ENCODE peak calls at places on chromosomes 12 and 14, in ten cellular contexts. Z, A, B, L, H, U, X, Q, K and C are unnamed samples.

GRCh38 chr14:91873476-91874265 is 6.3 kb upstream of the TC2N start:
- DNase-seq in K (no peak), H (no peak), Q (no peak), X (no peak), B (no peak), Z (peak; percentile 89), L (no peak), A (no peak), U (peak; percentile 87), C (no peak)

GRCh38 chr14:46344327-46344937 is 307.1 kb downstream of the RPL10L start:
- DNase-seq in L (peak; percentile 13), Q (no peak), H (peak; percentile 33), B (no peak), K (peak; percentile 62), X (no peak), U (no peak), A (no peak), Z (no peak), C (peak; percentile 13)

GRCh38 chr12:49260165-49260564 is 4.7 kb upstream of the TUBA1C start:
- DNase-seq in Z (no peak), B (peak; percentile 31), X (no peak), H (no peak), A (no peak), K (no peak), L (no peak), Q (no peak), U (no peak), C (no peak)

GRCh38 chr12:32312049-32312670 is 87.2 kb upstream of the FGD4 start:
- DNase-seq in Z (peak; percentile 15), H (peak; percentile 59), A (no peak), U (no peak), L (peak; percentile 45), X (no peak), K (no peak), B (no peak), Q (no peak), C (peak; percentile 65)

GRCh38 chr12:45725631-45726593 is 3.6 kb upstream of the ARID2 start:
- DNase-seq in K (peak; percentile 54), X (no peak), L (peak; percentile 59), Z (peak; percentile 47), Q (no peak), B (no peak), H (peak; percentile 45), A (no peak), U (no peak), C (no peak)

GRCh38 chr14:104665663-104666522 is 23.5 kb upstream of the INF2 start:
- DNase-seq in U (peak; percentile 80), H (no peak), Q (peak; percentile 49), B (no peak), L (no peak), K (peak; percentile 87), A (peak; percentile 79), X (peak; percentile 53), Z (peak; percentile 44), C (no peak)

GRCh38 chr12:101823039-101823438 is 7.7 kb downstream of the GNPTAB start:
- DNase-seq in H (no peak), U (no peak), K (no peak), Q (no peak), B (no peak), L (no peak), X (no peak), Z (no peak), A (no peak), C (no peak)

GRCh38 chr12:45726594-45727300 is 2.8 kb upstream of the ARID2 start:
- DNase-seq in H (peak; percentile 58), K (no peak), Z (no peak), U (no peak), L (no peak), Q (peak; percentile 61), X (peak; percentile 77), A (peak; percentile 89), B (peak; percentile 77), C (no peak)

GRCh38 chr12:19432309-19433170 is 6.8 kb upstream of the AEBP2 start:
- DNase-seq in X (no peak), Z (no peak), K (no peak), B (no peak), A (no peak), H (no peak), L (no peak), U (no peak), Q (no peak), C (no peak)

GRCh38 chr12:2937500-2937899 is 21.7 kb upstream of the TEAD4 start:
- DNase-seq in K (no peak), Q (no peak), H (no peak), L (no peak), Z (no peak), X (no peak), B (no peak), U (no peak), A (no peak), C (no peak)

GRCh38 chr12:79251356-79251755 is 386.8 kb downstream of the SYT1 start:
- DNase-seq in K (no peak), Q (no peak), A (no peak), L (no peak), H (peak; percentile 31), X (no peak), B (no peak), Z (no peak), U (no peak), C (no peak)

GRCh38 chr12:63149884-63150254 is 1.1 kb downstream of the AVPR1A start:
- DNase-seq in K (no peak), Z (no peak), U (no peak), X (no peak), B (no peak), H (no peak), L (no peak), A (peak; percentile 67), Q (no peak), C (no peak)

GRCh38 chr14:67240168-67240932 is 885 bp upstream of the PALS1 start:
- DNase-seq in H (peak; percentile 25), K (peak; percentile 73), A (peak; percentile 86), Z (no peak), X (peak; percentile 82), U (peak; percentile 56), Q (peak; percentile 40), B (peak; percentile 41), L (no peak), C (no peak)

GRCh38 chr14:94914191-94914590 is 144.3 kb upstream of the GSC start:
- DNase-seq in Q (no peak), Z (no peak), H (no peak), X (no peak), A (no peak), L (no peak), U (no peak), B (no peak), K (no peak), C (no peak)
- H3K4me1 ChIP-seq in Q (no peaks in the 10 kb centered on the region), Z (no peaks in the 10 kb centered on the region), H (no peaks in the 10 kb centered on the region), X (no peaks in the 10 kb centered on the region), A (no peaks in the 10 kb centered on the region), L (no peaks in the 10 kb centered on the region), U (no peaks in the 10 kb centered on the region), B (no peaks in the 10 kb centered on the region), K (no peaks in the 10 kb centered on the region), C (no peaks in the 10 kb centered on the region)

GRCh38 chr14:98195256-98195655 is 1076.7 kb downstream of the BCL11B start:
- DNase-seq in H (no peak), Q (no peak), U (no peak), X (no peak), L (no peak), A (no peak), Z (no peak), B (no peak), K (no peak), C (no peak)
- H3K27me3 ChIP-seq in H (no peaks in the 10 kb centered on the region), Q (peaks cover 45% of the 10 kb centered on the region), U (no peaks in the 10 kb centered on the region), X (no peaks in the 10 kb centered on the region), L (no peaks in the 10 kb centered on the region), A (no peaks in the 10 kb centered on the region), Z (no peaks in the 10 kb centered on the region), B (no peaks in the 10 kb centered on the region), K (peaks cover 4% of the 10 kb centered on the region), C (no peaks in the 10 kb centered on the region)

GRCh38 chr12:124295431-124296058 is 652 bp downstream of the RFLNA start:
- DNase-seq in Z (no peak), X (peak; percentile 49), H (no peak), B (peak; percentile 37), L (no peak), Q (no peak), A (peak; percentile 65), K (peak; percentile 77), U (no peak), C (no peak)
- H3K4me3 ChIP-seq in Z (no peak overlapping the region), X (no peak overlapping the region), H (peak overlapping the region; percentile 22), B (peak overlapping the region; percentile 12), L (peak overlapping the region; percentile 4), Q (peak overlapping the region; percentile 59), A (peak overlapping the region; percentile 23), K (peak overlapping the region; percentile 69), U (no peak overlapping the region), C (peak overlapping the region; percentile 57)

GRCh38 chr12:94586589-94587259 is 63.6 kb downstream of the TMCC3 start:
- DNase-seq in B (no peak), X (no peak), L (no peak), Q (no peak), U (no peak), K (no peak), H (no peak), A (no peak), Z (no peak), C (no peak)

GRCh38 chr12:94585624-94586023 is 64.7 kb downstream of the TMCC3 start:
- DNase-seq in Z (no peak), B (no peak), L (no peak), Q (no peak), H (no peak), X (no peak), U (no peak), K (no peak), A (no peak), C (no peak)

GRCh38 chr12:94589591-94590001 is 60.8 kb downstream of the TMCC3 start:
- DNase-seq in U (no peak), B (no peak), Z (no peak), A (no peak), L (no peak), Q (no peak), K (no peak), H (no peak), X (no peak), C (no peak)

GRCh38 chr12:94588271-94588785 is 62.0 kb downstream of the TMCC3 start:
- DNase-seq in B (no peak), X (no peak), U (no peak), Z (no peak), L (no peak), K (no peak), A (no peak), H (no peak), Q (no peak), C (no peak)

DNA sequence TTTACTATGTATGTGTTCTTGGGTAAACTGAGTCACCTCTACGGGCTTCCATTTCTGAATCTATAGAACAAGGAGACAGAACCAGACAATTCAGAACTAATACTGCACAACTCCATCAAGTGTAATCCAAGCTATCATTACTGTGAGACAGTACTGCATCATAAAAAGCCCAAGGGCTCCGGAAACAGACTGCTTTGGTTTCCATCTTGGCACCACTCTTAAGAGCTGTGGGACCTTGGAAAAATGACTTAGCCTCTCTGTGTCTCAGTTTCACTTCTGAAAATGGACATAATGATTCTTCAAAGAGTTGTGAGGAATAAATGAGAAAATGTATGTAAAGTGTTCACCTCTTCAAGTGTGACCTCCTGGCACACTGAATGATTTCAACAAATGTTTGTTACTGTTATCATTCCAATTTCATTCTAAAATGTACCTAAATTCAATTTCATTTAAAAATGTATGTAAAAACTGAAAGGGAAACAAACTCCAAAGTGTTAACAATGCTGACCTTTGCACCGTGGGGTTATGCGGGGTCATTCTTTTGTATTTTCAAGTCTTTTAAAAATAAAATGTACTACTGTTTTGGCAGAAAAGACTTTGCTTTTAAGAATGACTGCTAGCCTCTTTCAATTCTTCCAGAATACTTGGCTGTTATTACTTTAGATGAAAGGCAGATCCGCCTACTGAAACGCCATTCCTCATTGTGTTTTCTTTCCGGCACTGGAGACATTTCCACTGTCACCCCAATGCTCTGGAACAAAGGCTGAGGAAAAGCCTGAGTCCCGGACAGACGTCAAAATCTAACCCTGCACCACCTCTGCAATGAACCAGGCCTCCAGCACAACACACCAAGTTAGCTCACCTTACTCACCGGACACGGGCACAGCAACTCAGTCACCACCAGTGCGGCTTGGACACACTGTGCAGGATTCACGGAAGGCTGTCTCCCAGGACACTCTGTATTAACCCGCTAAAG is 62.8 kb downstream of the TMCC3 start:
- DNase-seq in L (no peak), X (no peak), H (no peak), K (no peak), A (no peak), B (no peak), U (no peak), Q (no peak), Z (no peak), C (no peak)
- H3K4me1 ChIP-seq in L (no peaks in the 10 kb centered on the region), X (no peaks in the 10 kb centered on the region), H (no peaks in the 10 kb centered on the region), K (peaks cover 11% of the 10 kb centered on the region), A (no peaks in the 10 kb centered on the region), B (peaks cover 2% of the 10 kb centered on the region), U (no peaks in the 10 kb centered on the region), Q (peaks cover 31% of the 10 kb centered on the region), Z (no peaks in the 10 kb centered on the region), C (peaks cover 8% of the 10 kb centered on the region)